ENCODE peak calls at places on chromosome 22, in four cellular contexts. One of them, this sample, is unnamed. For H3K4me1, the result is how much of the 10 kb centered on the place peaks cover.

GRCh38 chr22:24772493-24773220 is 1.9 kb downstream of the PIWIL3 start:
- DNase-seq in H1: peak
- DNase-seq in heart right ventricle: no peak
- DNase-seq in right lobe of liver: no peak
- DNase-seq in this sample: no peak

GRCh38 chr22:17486313-17486712 is 77.0 kb upstream of the SLC25A18 start:
- DNase-seq in right lobe of liver: no peak
- DNase-seq in H1: no peak
- DNase-seq in heart right ventricle: no peak
- DNase-seq in this sample: no peak

GRCh38 chr22:38074181-38075104 is 9.5 kb downstream of the SLC16A8 start:
- DNase-seq in H1: no peak
- DNase-seq in heart right ventricle: no peak
- DNase-seq in right lobe of liver: peak
- DNase-seq in this sample: no peak

GRCh38 chr22:33969052-33969451 is 48.8 kb upstream of the LARGE1 start:
- DNase-seq in heart right ventricle: no peak
- DNase-seq in right lobe of liver: no peak
- DNase-seq in H1: no peak
- DNase-seq in this sample: no peak

GRCh38 chr22:27170491-27170890 is 513.1 kb downstream of the MIAT start:
- DNase-seq in heart right ventricle: no peak
- DNase-seq in right lobe of liver: no peak
- DNase-seq in H1: no peak
- DNase-seq in this sample: peak

GRCh38 chr22:31308181-31308580 is 15.9 kb upstream of the PIK3IP1 start:
- DNase-seq in H1: no peak
- DNase-seq in right lobe of liver: no peak
- DNase-seq in heart right ventricle: no peak
- DNase-seq in this sample: no peak

GRCh38 chr22:35914665-35915476 is 113.8 kb downstream of the RBFOX2 start:
- DNase-seq in H1: peak
- DNase-seq in right lobe of liver: no peak
- DNase-seq in heart right ventricle: peak
- DNase-seq in this sample: peak

GRCh38 chr22:37674951-37675929 is at the start of gene LGALS1:
- DNase-seq in heart right ventricle: peak
- DNase-seq in right lobe of liver: peak
- DNase-seq in H1: no peak
- DNase-seq in this sample: peak

GRCh38 chr22:17789379-17790200 is 15.3 kb upstream of the BID start:
- DNase-seq in right lobe of liver: no peak
- DNase-seq in heart right ventricle: no peak
- DNase-seq in H1: no peak
- DNase-seq in this sample: no peak

GRCh38 chr22:20604092-20604747 is 96.8 kb downstream of the MED15 start:
- DNase-seq in H1: no peak
- DNase-seq in heart right ventricle: no peak
- DNase-seq in right lobe of liver: no peak
- DNase-seq in this sample: no peak

GRCh38 chr22:40310081-40310770 is 36.1 kb upstream of the ADSL start:
- DNase-seq in right lobe of liver: no peak
- DNase-seq in heart right ventricle: no peak
- DNase-seq in H1: no peak
- DNase-seq in this sample: peak

GRCh38 chr22:32204856-32205722 is at the start of gene RFPL2:
- DNase-seq in right lobe of liver: peak
- DNase-seq in H1: no peak
- DNase-seq in heart right ventricle: no peak
- DNase-seq in this sample: no peak

GRCh38 chr22:22076361-22076760 is 93.8 kb upstream of the TOP3B start:
- DNase-seq in right lobe of liver: no peak
- DNase-seq in H1: no peak
- DNase-seq in heart right ventricle: no peak
- DNase-seq in this sample: no peak

GRCh38 chr22:27120036-27120435 is 462.6 kb downstream of the MIAT start:
- DNase-seq in heart right ventricle: no peak
- DNase-seq in right lobe of liver: no peak
- DNase-seq in H1: no peak
- DNase-seq in this sample: no peak

GRCh38 chr22:28172948-28173360 is 253.9 kb upstream of the PITPNB start:
- DNase-seq in H1: no peak
- DNase-seq in right lobe of liver: no peak
- DNase-seq in heart right ventricle: no peak
- DNase-seq in this sample: no peak

GRCh38 chr22:43128928-43129424 is 14.2 kb downstream of the MCAT start:
- DNase-seq in heart right ventricle: no peak
- DNase-seq in H1: no peak
- DNase-seq in right lobe of liver: no peak
- DNase-seq in this sample: no peak

GRCh38 chr22:26324150-26324549 is 104.9 kb upstream of the ASPHD2 start:
- DNase-seq in H1: no peak
- DNase-seq in heart right ventricle: no peak
- DNase-seq in right lobe of liver: no peak
- DNase-seq in this sample: no peak

GRCh38 chr22:17938484-17938924 is 85.9 kb downstream of the MICAL3 start:
- DNase-seq in right lobe of liver: no peak
- DNase-seq in H1: no peak
- DNase-seq in heart right ventricle: no peak
- DNase-seq in this sample: no peak

GRCh38 chr22:49956914-49957825 is 3.4 kb upstream of the PIM3 start:
- DNase-seq in H1: no peak
- DNase-seq in heart right ventricle: no peak
- DNase-seq in right lobe of liver: peak
- DNase-seq in this sample: no peak

GRCh38 chr22:33666661-33667619 is 253.3 kb downstream of the LARGE1 start:
- DNase-seq in right lobe of liver: no peak
- DNase-seq in heart right ventricle: peak
- DNase-seq in H1: no peak
- DNase-seq in this sample: no peak

GRCh38 chr22:49149721-49150608 is 677.7 kb downstream of the BRD1 start:
- DNase-seq in right lobe of liver: no peak
- DNase-seq in H1: no peak
- DNase-seq in heart right ventricle: no peak
- DNase-seq in this sample: no peak

GRCh38 chr22:50612168-50612714 is 11.6 kb downstream of the MAPK8IP2 start:
- DNase-seq in H1: no peak
- DNase-seq in right lobe of liver: no peak
- DNase-seq in heart right ventricle: no peak
- DNase-seq in this sample: no peak

GRCh38 chr22:30582051-30582450 is 7.6 kb upstream of the GAL3ST1 start:
- DNase-seq in H1: no peak
- DNase-seq in heart right ventricle: no peak
- DNase-seq in right lobe of liver: no peak
- DNase-seq in this sample: no peak

GRCh38 chr22:40560551-40560950 is 76.0 kb downstream of the MRTFA start:
- DNase-seq in heart right ventricle: no peak
- DNase-seq in right lobe of liver: no peak
- DNase-seq in H1: no peak
- DNase-seq in this sample: no peak

GRCh38 chr22:30541979-30542810 is 4.3 kb downstream of the SEC14L6 start:
- DNase-seq in H1: no peak
- DNase-seq in heart right ventricle: no peak
- DNase-seq in right lobe of liver: no peak
- DNase-seq in this sample: no peak

GRCh38 chr22:40405178-40406062 is 35.0 kb downstream of the SGSM3 start:
- DNase-seq in H1: no peak
- DNase-seq in right lobe of liver: no peak
- DNase-seq in heart right ventricle: no peak
- DNase-seq in this sample: no peak

GRCh38 chr22:50260801-50261614 is 475 bp downstream of the MAPK12 start:
- DNase-seq in heart right ventricle: no peak
- DNase-seq in H1: no peak
- DNase-seq in right lobe of liver: no peak
- DNase-seq in this sample: no peak

GRCh38 chr22:17012267-17012666 is 4.2 kb upstream of the GAB4 start:
- DNase-seq in right lobe of liver: no peak
- DNase-seq in H1: no peak
- DNase-seq in heart right ventricle: no peak
- DNase-seq in this sample: no peak

GRCh38 chr22:29661355-29661754 is 57.9 kb downstream of the NF2 start:
- DNase-seq in right lobe of liver: no peak
- DNase-seq in heart right ventricle: no peak
- DNase-seq in H1: no peak
- DNase-seq in this sample: no peak

GRCh38 chr22:37172266-37173245 is 15.5 kb downstream of the C1QTNF6 start:
- DNase-seq in heart right ventricle: no peak
- DNase-seq in H1: no peak
- DNase-seq in right lobe of liver: peak
- DNase-seq in this sample: peak

GRCh38 chr22:47672526-47672925 is 910.1 kb downstream of the TBC1D22A start:
- DNase-seq in H1: no peak
- DNase-seq in heart right ventricle: no peak
- DNase-seq in right lobe of liver: no peak
- DNase-seq in this sample: no peak

GRCh38 chr22:40567106-40567505 is 69.4 kb downstream of the MRTFA start:
- DNase-seq in H1: no peak
- DNase-seq in heart right ventricle: no peak
- DNase-seq in right lobe of liver: no peak
- DNase-seq in this sample: no peak

DNA sequence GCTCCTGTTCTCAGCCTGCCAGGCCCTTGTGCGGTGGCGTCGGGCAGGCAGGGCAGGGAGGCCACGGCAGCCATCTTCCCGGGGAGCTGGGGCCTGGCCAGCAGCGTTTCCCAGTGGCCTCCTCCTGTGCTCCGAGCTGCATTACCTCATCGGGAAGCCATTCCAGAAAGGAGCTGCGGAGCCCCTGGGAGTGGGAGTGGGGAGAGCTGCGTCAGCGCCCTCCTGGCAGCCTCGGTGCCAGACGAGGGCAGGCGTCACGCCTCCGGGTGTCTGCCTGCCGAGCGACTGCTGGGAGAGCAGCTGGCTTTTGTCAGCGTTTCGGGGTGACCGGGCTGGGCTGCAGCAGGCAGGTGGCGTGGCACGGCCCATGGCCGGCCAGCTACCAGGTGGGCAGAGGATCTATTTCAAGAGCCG is 30.9 kb upstream of the WNT7B start:
- DNase-seq in right lobe of liver: peak
- DNase-seq in H1: no peak
- DNase-seq in heart right ventricle: peak
- DNase-seq in this sample: peak
- H3K4me3 ChIP-seq in right lobe of liver: no peak
- H3K4me3 ChIP-seq in H1: no peak
- H3K4me3 ChIP-seq in heart right ventricle: no peak
- H3K4me3 ChIP-seq in this sample: no peak

DNA sequence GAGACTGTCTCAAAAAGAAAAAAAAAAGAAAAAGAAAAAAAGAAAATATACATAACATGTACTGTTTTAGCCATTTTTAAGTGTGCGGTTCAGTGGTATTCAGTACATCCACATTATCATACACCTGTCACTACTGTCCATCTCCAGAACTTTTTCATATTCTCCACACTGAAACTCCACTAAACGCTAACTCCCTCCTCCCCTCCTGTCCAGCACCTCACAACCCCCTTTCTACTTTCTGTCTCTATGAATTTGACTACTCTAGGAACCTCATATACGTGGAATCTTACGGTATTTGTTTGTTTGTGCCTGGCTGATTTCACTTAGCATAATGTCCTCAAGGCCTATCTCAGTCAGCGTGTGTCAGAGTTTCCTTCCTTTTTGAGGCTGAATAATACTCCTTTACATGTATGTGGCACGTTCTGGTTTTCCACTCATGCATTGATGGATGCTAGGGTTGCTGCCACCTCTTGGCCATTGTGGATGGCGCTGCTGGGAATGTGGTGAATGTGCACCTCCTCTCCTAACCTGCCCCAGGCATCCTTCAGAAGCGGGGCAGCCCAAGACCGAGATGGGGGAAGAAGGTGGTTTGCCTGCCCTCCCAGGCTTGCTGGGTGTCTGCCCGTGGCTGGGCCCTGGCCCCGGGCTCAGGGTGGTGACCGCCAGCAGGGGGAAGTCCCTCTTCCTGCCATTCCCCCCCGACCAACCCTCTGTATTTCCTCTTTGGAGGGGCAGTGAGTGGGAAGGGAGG is 60.5 kb downstream of the BCR start:
- DNase-seq in right lobe of liver: no peak
- DNase-seq in heart right ventricle: no peak
- DNase-seq in H1: no peak
- DNase-seq in this sample: no peak
- TF ChIP-seq CTCF in right lobe of liver: peak
- TF ChIP-seq CTCF in heart right ventricle: peak
- TF ChIP-seq CTCF in H1: peak
- TF ChIP-seq CTCF in this sample: no peak

GRCh38 chr22:46586531-46587011 is 33.6 kb upstream of the GRAMD4 start:
- DNase-seq in right lobe of liver: no peak
- DNase-seq in heart right ventricle: no peak
- DNase-seq in H1: no peak
- DNase-seq in this sample: no peak
- H3K4me1 ChIP-seq in right lobe of liver: under half
- H3K4me1 ChIP-seq in heart right ventricle: half or more
- H3K4me1 ChIP-seq in H1: under half
- H3K4me1 ChIP-seq in this sample: under half

DNA sequence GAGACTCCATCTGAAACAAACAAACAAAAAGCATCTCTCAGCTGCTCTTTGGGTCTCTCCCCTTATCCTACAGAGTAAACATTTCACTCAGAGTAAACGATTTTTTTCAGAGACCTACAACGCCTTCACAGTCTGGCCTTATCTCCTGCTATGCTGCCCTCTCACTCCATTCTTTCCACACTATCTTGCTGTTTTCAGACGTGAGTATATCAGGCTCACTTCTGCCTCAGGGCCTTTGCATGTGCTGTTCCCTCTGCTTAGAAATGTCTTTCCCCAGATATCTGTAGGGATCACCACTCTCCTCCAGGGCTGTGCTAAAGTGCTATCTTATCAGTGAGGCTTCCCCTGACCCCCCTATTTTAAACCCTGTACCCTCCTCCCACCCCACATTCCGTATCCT is 6.5 kb downstream of the RIBC2 start:
- DNase-seq in right lobe of liver: no peak
- DNase-seq in H1: no peak
- DNase-seq in heart right ventricle: no peak
- DNase-seq in this sample: no peak
- H3K4me3 ChIP-seq in right lobe of liver: no peak
- H3K4me3 ChIP-seq in H1: no peak
- H3K4me3 ChIP-seq in heart right ventricle: no peak
- H3K4me3 ChIP-seq in this sample: no peak

This sample was measured in uterus.